ENCODE peak calls at places on chromosomes 11 and 22, in seven cellular contexts. One of them, this sample, is unnamed.

GRCh38 chr11:35177370-35177769 is 38.4 kb downstream of the CD44 start:
- DNase-seq in stimulated activated CD4-positive, alpha-beta T cell treated with anti-CD3 and anti-CD28 coated beads, TNF-alpha, amount 100 ng/mL, for 24 hours: no peak
- DNase-seq in substantia nigra: no peak
- DNase-seq in HT-29: no peak
- DNase-seq in activated naive CD8-positive, alpha-beta T cell treated with anti-CD3 and anti-CD28 coated beads, Interleukin-2, amount 50 U/mL, for 24 hours: no peak
- DNase-seq in NCI-H1105 treated with DMSO at 0.1 percent for 48 hours: no peak
- DNase-seq in AG09309: no peak
- DNase-seq in this sample: peak

GRCh38 chr11:122215244-122215992 is 99.4 kb upstream of the BLID start:
- DNase-seq in HT-29: peak
- DNase-seq in AG09309: peak
- DNase-seq in stimulated activated CD4-positive, alpha-beta T cell treated with anti-CD3 and anti-CD28 coated beads, TNF-alpha, amount 100 ng/mL, for 24 hours: no peak
- DNase-seq in activated naive CD8-positive, alpha-beta T cell treated with anti-CD3 and anti-CD28 coated beads, Interleukin-2, amount 50 U/mL, for 24 hours: peak
- DNase-seq in NCI-H1105 treated with DMSO at 0.1 percent for 48 hours: peak
- DNase-seq in substantia nigra: peak
- DNase-seq in this sample: peak

GRCh38 chr11:77046060-77046501 is 11.9 kb downstream of the B3GNT6 start:
- DNase-seq in activated naive CD8-positive, alpha-beta T cell treated with anti-CD3 and anti-CD28 coated beads, Interleukin-2, amount 50 U/mL, for 24 hours: peak
- DNase-seq in stimulated activated CD4-positive, alpha-beta T cell treated with anti-CD3 and anti-CD28 coated beads, TNF-alpha, amount 100 ng/mL, for 24 hours: peak
- DNase-seq in AG09309: no peak
- DNase-seq in HT-29: peak
- DNase-seq in NCI-H1105 treated with DMSO at 0.1 percent for 48 hours: no peak
- DNase-seq in substantia nigra: no peak
- DNase-seq in this sample: peak

GRCh38 chr11:41201156-41201555 is 258.3 kb downstream of the LRRC4C start:
- DNase-seq in stimulated activated CD4-positive, alpha-beta T cell treated with anti-CD3 and anti-CD28 coated beads, TNF-alpha, amount 100 ng/mL, for 24 hours: no peak
- DNase-seq in activated naive CD8-positive, alpha-beta T cell treated with anti-CD3 and anti-CD28 coated beads, Interleukin-2, amount 50 U/mL, for 24 hours: peak
- DNase-seq in NCI-H1105 treated with DMSO at 0.1 percent for 48 hours: peak
- DNase-seq in substantia nigra: no peak
- DNase-seq in HT-29: peak
- DNase-seq in AG09309: no peak
- DNase-seq in this sample: peak

GRCh38 chr11:9972917-9973504 is 309.1 kb downstream of the SWAP70 start:
- DNase-seq in substantia nigra: no peak
- DNase-seq in NCI-H1105 treated with DMSO at 0.1 percent for 48 hours: no peak
- DNase-seq in activated naive CD8-positive, alpha-beta T cell treated with anti-CD3 and anti-CD28 coated beads, Interleukin-2, amount 50 U/mL, for 24 hours: peak
- DNase-seq in AG09309: peak
- DNase-seq in HT-29: peak
- DNase-seq in stimulated activated CD4-positive, alpha-beta T cell treated with anti-CD3 and anti-CD28 coated beads, TNF-alpha, amount 100 ng/mL, for 24 hours: no peak
- DNase-seq in this sample: no peak

GRCh38 chr11:17906436-17906835 is 106.4 kb downstream of the SERGEF start:
- DNase-seq in activated naive CD8-positive, alpha-beta T cell treated with anti-CD3 and anti-CD28 coated beads, Interleukin-2, amount 50 U/mL, for 24 hours: no peak
- DNase-seq in substantia nigra: no peak
- DNase-seq in HT-29: peak
- DNase-seq in stimulated activated CD4-positive, alpha-beta T cell treated with anti-CD3 and anti-CD28 coated beads, TNF-alpha, amount 100 ng/mL, for 24 hours: no peak
- DNase-seq in AG09309: no peak
- DNase-seq in NCI-H1105 treated with DMSO at 0.1 percent for 48 hours: peak
- DNase-seq in this sample: no peak

GRCh38 chr11:115606223-115607220 is 102.3 kb upstream of the CADM1 start:
- DNase-seq in AG09309: peak
- DNase-seq in substantia nigra: no peak
- DNase-seq in NCI-H1105 treated with DMSO at 0.1 percent for 48 hours: peak
- DNase-seq in stimulated activated CD4-positive, alpha-beta T cell treated with anti-CD3 and anti-CD28 coated beads, TNF-alpha, amount 100 ng/mL, for 24 hours: no peak
- DNase-seq in activated naive CD8-positive, alpha-beta T cell treated with anti-CD3 and anti-CD28 coated beads, Interleukin-2, amount 50 U/mL, for 24 hours: no peak
- DNase-seq in HT-29: no peak
- DNase-seq in this sample: no peak

GRCh38 chr11:32852142-32852541 is 22.4 kb downstream of the PRRG4 start:
- DNase-seq in substantia nigra: no peak
- DNase-seq in NCI-H1105 treated with DMSO at 0.1 percent for 48 hours: no peak
- DNase-seq in AG09309: peak
- DNase-seq in stimulated activated CD4-positive, alpha-beta T cell treated with anti-CD3 and anti-CD28 coated beads, TNF-alpha, amount 100 ng/mL, for 24 hours: no peak
- DNase-seq in HT-29: no peak
- DNase-seq in activated naive CD8-positive, alpha-beta T cell treated with anti-CD3 and anti-CD28 coated beads, Interleukin-2, amount 50 U/mL, for 24 hours: no peak
- DNase-seq in this sample: no peak

GRCh38 chr22:31626427-31627150 is 35.4 kb downstream of the PISD start:
- DNase-seq in activated naive CD8-positive, alpha-beta T cell treated with anti-CD3 and anti-CD28 coated beads, Interleukin-2, amount 50 U/mL, for 24 hours: no peak
- DNase-seq in AG09309: no peak
- DNase-seq in substantia nigra: no peak
- DNase-seq in NCI-H1105 treated with DMSO at 0.1 percent for 48 hours: no peak
- DNase-seq in stimulated activated CD4-positive, alpha-beta T cell treated with anti-CD3 and anti-CD28 coated beads, TNF-alpha, amount 100 ng/mL, for 24 hours: no peak
- DNase-seq in HT-29: no peak
- DNase-seq in this sample: no peak

GRCh38 chr22:41862160-41862529 is 29.2 kb downstream of the SREBF2 start:
- DNase-seq in HT-29: no peak
- DNase-seq in AG09309: no peak
- DNase-seq in NCI-H1105 treated with DMSO at 0.1 percent for 48 hours: no peak
- DNase-seq in substantia nigra: no peak
- DNase-seq in activated naive CD8-positive, alpha-beta T cell treated with anti-CD3 and anti-CD28 coated beads, Interleukin-2, amount 50 U/mL, for 24 hours: peak
- DNase-seq in stimulated activated CD4-positive, alpha-beta T cell treated with anti-CD3 and anti-CD28 coated beads, TNF-alpha, amount 100 ng/mL, for 24 hours: peak
- DNase-seq in this sample: peak

GRCh38 chr11:35237345-35237744 is 98.4 kb downstream of the CD44 start:
- DNase-seq in AG09309: no peak
- DNase-seq in substantia nigra: no peak
- DNase-seq in NCI-H1105 treated with DMSO at 0.1 percent for 48 hours: no peak
- DNase-seq in activated naive CD8-positive, alpha-beta T cell treated with anti-CD3 and anti-CD28 coated beads, Interleukin-2, amount 50 U/mL, for 24 hours: no peak
- DNase-seq in HT-29: peak
- DNase-seq in stimulated activated CD4-positive, alpha-beta T cell treated with anti-CD3 and anti-CD28 coated beads, TNF-alpha, amount 100 ng/mL, for 24 hours: no peak
- DNase-seq in this sample: no peak

GRCh38 chr22:46587067-46587471 is 33.1 kb upstream of the GRAMD4 start:
- DNase-seq in substantia nigra: no peak
- DNase-seq in HT-29: no peak
- DNase-seq in stimulated activated CD4-positive, alpha-beta T cell treated with anti-CD3 and anti-CD28 coated beads, TNF-alpha, amount 100 ng/mL, for 24 hours: no peak
- DNase-seq in NCI-H1105 treated with DMSO at 0.1 percent for 48 hours: no peak
- DNase-seq in activated naive CD8-positive, alpha-beta T cell treated with anti-CD3 and anti-CD28 coated beads, Interleukin-2, amount 50 U/mL, for 24 hours: peak
- DNase-seq in AG09309: no peak
- DNase-seq in this sample: no peak

GRCh38 chr11:17765381-17766359 is 31.1 kb downstream of the KCNC1 start:
- DNase-seq in activated naive CD8-positive, alpha-beta T cell treated with anti-CD3 and anti-CD28 coated beads, Interleukin-2, amount 50 U/mL, for 24 hours: no peak
- DNase-seq in stimulated activated CD4-positive, alpha-beta T cell treated with anti-CD3 and anti-CD28 coated beads, TNF-alpha, amount 100 ng/mL, for 24 hours: no peak
- DNase-seq in NCI-H1105 treated with DMSO at 0.1 percent for 48 hours: no peak
- DNase-seq in substantia nigra: no peak
- DNase-seq in AG09309: no peak
- DNase-seq in HT-29: no peak
- DNase-seq in this sample: no peak

GRCh38 chr22:20777420-20778177 is 3.7 kb downstream of the SERPIND1 start:
- DNase-seq in stimulated activated CD4-positive, alpha-beta T cell treated with anti-CD3 and anti-CD28 coated beads, TNF-alpha, amount 100 ng/mL, for 24 hours: no peak
- DNase-seq in substantia nigra: no peak
- DNase-seq in activated naive CD8-positive, alpha-beta T cell treated with anti-CD3 and anti-CD28 coated beads, Interleukin-2, amount 50 U/mL, for 24 hours: no peak
- DNase-seq in AG09309: peak
- DNase-seq in NCI-H1105 treated with DMSO at 0.1 percent for 48 hours: peak
- DNase-seq in HT-29: peak
- DNase-seq in this sample: no peak

GRCh38 chr11:66227700-66228099 is 40.7 kb upstream of the RAB1B start:
- DNase-seq in NCI-H1105 treated with DMSO at 0.1 percent for 48 hours: no peak
- DNase-seq in HT-29: no peak
- DNase-seq in substantia nigra: no peak
- DNase-seq in AG09309: no peak
- DNase-seq in stimulated activated CD4-positive, alpha-beta T cell treated with anti-CD3 and anti-CD28 coated beads, TNF-alpha, amount 100 ng/mL, for 24 hours: no peak
- DNase-seq in activated naive CD8-positive, alpha-beta T cell treated with anti-CD3 and anti-CD28 coated beads, Interleukin-2, amount 50 U/mL, for 24 hours: no peak
- DNase-seq in this sample: no peak

GRCh38 chr22:48918585-48919186 is 909.0 kb downstream of the BRD1 start:
- DNase-seq in AG09309: no peak
- DNase-seq in substantia nigra: no peak
- DNase-seq in activated naive CD8-positive, alpha-beta T cell treated with anti-CD3 and anti-CD28 coated beads, Interleukin-2, amount 50 U/mL, for 24 hours: no peak
- DNase-seq in NCI-H1105 treated with DMSO at 0.1 percent for 48 hours: peak
- DNase-seq in stimulated activated CD4-positive, alpha-beta T cell treated with anti-CD3 and anti-CD28 coated beads, TNF-alpha, amount 100 ng/mL, for 24 hours: no peak
- DNase-seq in HT-29: no peak
- DNase-seq in this sample: no peak

This sample was measured in activated T-cell treated with anti-CD3 and anti-CD28 coated beads, Interleukin-2, amount 50 U/mL, for 48 hours.